ENCODE peak calls at places on chromosomes 11 and 22, in eight cellular contexts. Y, W, S, G, B, T, D and M are unnamed samples.
A peak's percentile ranks its signal among the peaks of the same experiment; 100 is the strongest.

GRCh38 chr11:17221968-17222367 is 14.2 kb upstream of the PIK3C2A start:
- DNase-seq in S (no peak), Y (no peak), T (no peak), B (no peak), D (peak; percentile 66), G (no peak), W (no peak), M (no peak)

GRCh38 chr11:120709808-120710207 is 198.3 kb downstream of the GRIK4 start:
- DNase-seq in D (no peak), B (no peak), G (no peak), S (no peak), W (no peak), Y (no peak), T (no peak), M (no peak)

GRCh38 chr22:29115682-29116313 is 43.0 kb downstream of the KREMEN1 start:
- DNase-seq in T (no peak), G (no peak), D (peak; percentile 52), Y (no peak), B (no peak), W (no peak), S (no peak), M (no peak)

GRCh38 chr11:82895437-82896091 is 4.7 kb downstream of the PRCP start:
- DNase-seq in B (no peak), S (no peak), W (no peak), T (no peak), D (no peak), Y (no peak), G (no peak), M (no peak)

GRCh38 chr11:103294516-103294915 is 185.3 kb downstream of the DYNC2H1 start:
- DNase-seq in S (no peak), Y (no peak), D (peak; percentile 12), B (no peak), T (no peak), W (no peak), G (no peak), M (no peak)

GRCh38 chr22:23910496-23911190 is 16.5 kb downstream of the MIF start:
- DNase-seq in W (no peak), B (no peak), Y (no peak), D (no peak), S (no peak), T (no peak), G (no peak), M (no peak)

GRCh38 chr22:20956258-20957117 is 10.6 kb upstream of the AIFM3 start:
- DNase-seq in D (peak; percentile 25), Y (peak; percentile 75), B (no peak), G (no peak), T (peak; percentile 61), W (peak; percentile 72), S (no peak), M (no peak)

GRCh38 chr22:43477966-43478365 is 66.2 kb downstream of the MPPED1 start:
- DNase-seq in W (no peak), B (no peak), Y (no peak), G (no peak), T (no peak), D (no peak), S (no peak), M (no peak)

GRCh38 chr11:113401718-113402117 is 14.1 kb downstream of the ANKK1 start:
- DNase-seq in W (peak; percentile 28), D (no peak), T (no peak), S (no peak), Y (peak; percentile 51), B (peak; percentile 80), G (peak; percentile 72), M (no peak)

GRCh38 chr22:37818397-37819099 is 4.6 kb upstream of the GALR3 start:
- DNase-seq in S (peak; percentile 83), D (peak; percentile 35), G (peak; percentile 71), T (peak; percentile 75), W (peak; percentile 79), Y (no peak), B (peak; percentile 26), M (no peak)

GRCh38 chr22:40855960-40856512 is 403 bp downstream of the ST13 start:
- DNase-seq in D (peak; percentile 18), S (peak; percentile 69), T (peak; percentile 61), W (peak; percentile 39), Y (peak; percentile 19), B (peak; percentile 35), G (peak; percentile 28), M (no peak)

GRCh38 chr11:35859311-35859710 is 84.6 kb upstream of the LDLRAD3 start:
- DNase-seq in G (no peak), D (peak; percentile 43), W (no peak), S (no peak), B (no peak), Y (no peak), T (no peak), M (no peak)

GRCh38 chr11:115207166-115207591 is 297.0 kb downstream of the CADM1 start:
- DNase-seq in B (no peak), S (no peak), G (no peak), D (no peak), W (peak; percentile 16), T (no peak), Y (no peak), M (no peak)

GRCh38 chr11:87405356-87405755 is 367.6 kb downstream of the TMEM135 start:
- DNase-seq in G (no peak), W (no peak), B (no peak), D (no peak), Y (no peak), S (no peak), T (no peak), M (no peak)

GRCh38 chr11:74566386-74566960 is 25.9 kb upstream of the POLD3 start:
- DNase-seq in S (no peak), G (no peak), W (no peak), D (no peak), T (no peak), B (no peak), Y (no peak), M (no peak)

GRCh38 chr11:101470414-101470813 is 113.4 kb downstream of the TRPC6 start:
- DNase-seq in D (peak; percentile 22), T (no peak), B (no peak), S (no peak), Y (no peak), G (no peak), W (peak; percentile 17), M (no peak)

GRCh38 chr22:39432361-39432811 is 24.4 kb upstream of the MGAT3 start:
- DNase-seq in D (no peak), Y (no peak), T (no peak), B (no peak), W (peak; percentile 1), S (no peak), G (no peak), M (peak; percentile 26)

GRCh38 chr11:76579047-76579751 is 91.3 kb downstream of the LRRC32 start:
- DNase-seq in Y (no peak), D (no peak), B (peak; percentile 81), W (peak; percentile 48), G (no peak), T (peak; percentile 50), S (no peak), M (no peak)
- TF ChIP-seq CTCF in Y (no peak), D (peak; percentile 6), B (peak; percentile 45), W (peak; percentile 23), G (no peak), T (no peak), S (no peak), M (no peak)

DNA sequence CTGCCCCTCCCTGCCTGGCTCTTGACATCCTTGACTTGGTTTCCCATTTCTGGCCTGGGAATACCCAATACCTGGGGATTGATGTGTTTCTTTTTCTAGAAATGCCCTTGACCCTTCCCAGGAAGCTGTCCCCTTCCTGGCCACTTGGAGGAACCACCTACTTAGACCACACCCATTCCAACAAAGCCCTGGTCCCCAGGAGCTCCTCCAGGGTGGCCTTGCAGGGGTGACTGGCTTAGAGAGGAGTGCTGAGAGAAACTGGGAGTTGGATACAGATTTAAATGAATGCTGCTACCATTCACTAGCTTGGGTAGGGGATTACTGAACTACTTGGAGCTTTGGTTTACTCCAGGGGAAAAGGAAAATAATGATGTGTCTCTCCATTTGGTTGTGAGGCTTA is 22.1 kb downstream of the PANX1 start:
- DNase-seq in T (no peak), G (no peak), B (no peak), S (no peak), W (no peak), D (no peak), Y (no peak), M (no peak)
- TF ChIP-seq CTCF in T (no peak), G (no peak), B (no peak), S (no peak), W (no peak), D (no peak), Y (no peak), M (no peak)

GRCh38 chr11:67082071-67082791 is 25.6 kb downstream of the RHOD start:
- DNase-seq in S (no peak), W (peak; percentile 65), D (no peak), T (peak; percentile 52), G (no peak), B (no peak), Y (no peak), M (no peak)
- TF ChIP-seq CTCF in S (no peak), W (no peak), D (no peak), T (no peak), G (no peak), B (no peak), Y (no peak), M (no peak)

GRCh38 chr22:47014636-47014930 is 252.1 kb downstream of the TBC1D22A start:
- DNase-seq in T (no peak), G (peak; percentile 11), Y (no peak), D (no peak), B (no peak), W (no peak), S (peak; percentile 55), M (no peak)

GRCh38 chr22:47011131-47011854 is 248.8 kb downstream of the TBC1D22A start:
- DNase-seq in D (no peak), Y (no peak), W (no peak), G (no peak), B (no peak), T (no peak), S (peak; percentile 40), M (no peak)

GRCh38 chr22:47014946-47015345 is 252.5 kb downstream of the TBC1D22A start:
- DNase-seq in B (no peak), W (no peak), Y (no peak), S (peak; percentile 55), T (no peak), D (no peak), G (peak; percentile 19), M (no peak)

GRCh38 chr22:47013861-47014635 is 251.6 kb downstream of the TBC1D22A start:
- DNase-seq in W (no peak), B (no peak), T (no peak), Y (no peak), S (peak; percentile 46), D (no peak), G (peak; percentile 22), M (no peak)

DNA sequence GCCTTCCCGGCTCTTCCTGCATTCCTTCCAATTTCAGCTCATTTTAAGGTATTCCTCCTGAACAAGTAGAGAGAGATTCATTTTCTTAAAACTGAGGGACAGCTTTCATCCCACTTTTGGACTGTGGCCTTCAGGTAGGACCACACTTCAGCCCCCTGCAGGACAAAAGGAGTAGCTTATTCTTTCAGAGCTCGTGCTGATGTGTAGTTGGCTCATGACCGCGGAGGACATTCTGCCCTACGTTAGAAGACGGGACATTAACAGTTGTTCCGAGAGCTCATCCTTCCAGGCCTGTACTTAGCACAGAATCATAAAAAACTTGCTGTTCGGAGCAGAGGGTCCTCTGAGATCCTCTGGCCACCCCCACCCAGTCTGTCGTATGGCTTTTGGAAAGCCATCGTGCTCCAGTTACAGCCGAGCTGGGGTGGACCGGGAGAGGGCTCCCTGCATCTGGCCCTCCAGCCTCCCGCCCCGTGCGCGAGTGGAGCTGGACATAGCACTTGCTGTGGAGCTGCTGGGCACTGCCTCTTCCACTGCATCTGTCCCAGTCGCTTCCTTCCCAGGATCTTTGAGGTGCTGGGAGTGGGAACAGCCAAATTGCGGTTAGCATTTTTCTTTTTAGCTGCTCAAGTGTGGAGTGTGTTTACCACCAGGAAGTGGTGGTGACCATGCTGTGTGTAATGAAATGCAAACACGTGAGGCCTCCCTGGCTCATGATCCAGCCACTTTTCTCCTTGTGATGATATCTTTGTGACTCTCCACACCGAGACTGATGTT is 250.3 kb downstream of the TBC1D22A start:
- DNase-seq in W (no peak), Y (no peak), D (peak; percentile 77), G (no peak), T (no peak), B (no peak), S (peak; percentile 43), M (no peak)
- TF ChIP-seq CTCF in W (no peak), Y (no peak), D (peak; percentile 3), G (no peak), T (peak; percentile 17), B (no peak), S (no peak), M (peak; percentile 40)